ENCODE peak calls at places on chromosomes 3 and 15, in seven cellular contexts. One of them, this sample, is unnamed.

GRCh38 chr3:112087746-112088145 is 1.6 kb downstream of the C3orf52 start:
- DNase-seq in CD4-positive, CD25-positive, alpha-beta regulatory T cell: no peak
- DNase-seq in choroid plexus epithelial cell: no peak
- DNase-seq in sigmoid colon: no peak
- DNase-seq in psoas muscle: no peak
- DNase-seq in body of pancreas: peak; percentile 86
- DNase-seq in fibroblast of lung: no peak
- DNase-seq in this sample: no peak

GRCh38 chr3:66338927-66339326 is 118.1 kb downstream of the SLC25A26 start:
- DNase-seq in CD4-positive, CD25-positive, alpha-beta regulatory T cell: no peak
- DNase-seq in choroid plexus epithelial cell: peak; percentile 26
- DNase-seq in sigmoid colon: no peak
- DNase-seq in psoas muscle: no peak
- DNase-seq in body of pancreas: no peak
- DNase-seq in fibroblast of lung: peak; percentile 78
- DNase-seq in this sample: peak; percentile 71

GRCh38 chr3:95453242-95453641 is 1361.2 kb upstream of the EPHA6 start:
- DNase-seq in CD4-positive, CD25-positive, alpha-beta regulatory T cell: no peak
- DNase-seq in choroid plexus epithelial cell: no peak
- DNase-seq in sigmoid colon: no peak
- DNase-seq in psoas muscle: no peak
- DNase-seq in body of pancreas: no peak
- DNase-seq in fibroblast of lung: no peak
- DNase-seq in this sample: no peak

GRCh38 chr15:66496951-66497501 is 536 bp downstream of the SNAPC5 start:
- DNase-seq in CD4-positive, CD25-positive, alpha-beta regulatory T cell: peak; percentile 60
- DNase-seq in choroid plexus epithelial cell: no peak
- DNase-seq in sigmoid colon: no peak
- DNase-seq in psoas muscle: no peak
- DNase-seq in body of pancreas: no peak
- DNase-seq in fibroblast of lung: no peak
- DNase-seq in this sample: no peak

GRCh38 chr3:101936419-101937331 is 87.4 kb downstream of the NFKBIZ start:
- DNase-seq in CD4-positive, CD25-positive, alpha-beta regulatory T cell: peak; percentile 87
- DNase-seq in choroid plexus epithelial cell: peak; percentile 93
- DNase-seq in sigmoid colon: no peak
- DNase-seq in psoas muscle: no peak
- DNase-seq in body of pancreas: no peak
- DNase-seq in fibroblast of lung: peak; percentile 92
- DNase-seq in this sample: peak; percentile 92

GRCh38 chr15:82312611-82313349 is 36.5 kb downstream of the GOLGA6L10 start:
- DNase-seq in CD4-positive, CD25-positive, alpha-beta regulatory T cell: no peak
- DNase-seq in choroid plexus epithelial cell: peak; percentile 11
- DNase-seq in sigmoid colon: peak; percentile 50
- DNase-seq in psoas muscle: no peak
- DNase-seq in body of pancreas: no peak
- DNase-seq in fibroblast of lung: no peak
- DNase-seq in this sample: no peak

GRCh38 chr15:62883938-62884479 is 158.5 kb upstream of the TPM1 start:
- DNase-seq in CD4-positive, CD25-positive, alpha-beta regulatory T cell: no peak
- DNase-seq in choroid plexus epithelial cell: no peak
- DNase-seq in sigmoid colon: peak; percentile 78
- DNase-seq in psoas muscle: no peak
- DNase-seq in body of pancreas: no peak
- DNase-seq in fibroblast of lung: peak; percentile 62
- DNase-seq in this sample: peak; percentile 81

GRCh38 chr15:85036716-85037115 is 55.1 kb downstream of the PDE8A start:
- DNase-seq in CD4-positive, CD25-positive, alpha-beta regulatory T cell: no peak
- DNase-seq in choroid plexus epithelial cell: no peak
- DNase-seq in sigmoid colon: no peak
- DNase-seq in psoas muscle: no peak
- DNase-seq in body of pancreas: no peak
- DNase-seq in fibroblast of lung: no peak
- DNase-seq in this sample: no peak

GRCh38 chr15:61605343-61605742 is 376.2 kb upstream of the RORA start:
- DNase-seq in CD4-positive, CD25-positive, alpha-beta regulatory T cell: no peak
- DNase-seq in choroid plexus epithelial cell: no peak
- DNase-seq in sigmoid colon: no peak
- DNase-seq in psoas muscle: no peak
- DNase-seq in body of pancreas: no peak
- DNase-seq in fibroblast of lung: no peak
- DNase-seq in this sample: no peak

GRCh38 chr15:98946301-98947255 is 61.0 kb downstream of the PGPEP1L start:
- DNase-seq in CD4-positive, CD25-positive, alpha-beta regulatory T cell: no peak
- DNase-seq in choroid plexus epithelial cell: no peak
- DNase-seq in sigmoid colon: peak; percentile 77
- DNase-seq in psoas muscle: peak; percentile 85
- DNase-seq in body of pancreas: peak; percentile 72
- DNase-seq in fibroblast of lung: no peak
- DNase-seq in this sample: peak; percentile 57

GRCh38 chr15:77607111-77607893 is 25.4 kb downstream of the LINGO1 start:
- DNase-seq in CD4-positive, CD25-positive, alpha-beta regulatory T cell: no peak
- DNase-seq in choroid plexus epithelial cell: peak; percentile 40
- DNase-seq in sigmoid colon: no peak
- DNase-seq in psoas muscle: no peak
- DNase-seq in body of pancreas: no peak
- DNase-seq in fibroblast of lung: peak; percentile 31
- DNase-seq in this sample: peak; percentile 18

GRCh38 chr3:53282581-53282980 is 26.8 kb upstream of the TKT start:
- DNase-seq in CD4-positive, CD25-positive, alpha-beta regulatory T cell: no peak
- DNase-seq in choroid plexus epithelial cell: no peak
- DNase-seq in sigmoid colon: no peak
- DNase-seq in psoas muscle: no peak
- DNase-seq in body of pancreas: no peak
- DNase-seq in fibroblast of lung: no peak
- DNase-seq in this sample: no peak

GRCh38 chr3:34365766-34366165 is 567.3 kb downstream of the PDCD6IP start:
- DNase-seq in CD4-positive, CD25-positive, alpha-beta regulatory T cell: no peak
- DNase-seq in choroid plexus epithelial cell: no peak
- DNase-seq in sigmoid colon: no peak
- DNase-seq in psoas muscle: no peak
- DNase-seq in body of pancreas: no peak
- DNase-seq in fibroblast of lung: no peak
- DNase-seq in this sample: no peak

GRCh38 chr3:153043729-153044314 is 118.2 kb upstream of the RAP2B start:
- DNase-seq in CD4-positive, CD25-positive, alpha-beta regulatory T cell: no peak
- DNase-seq in choroid plexus epithelial cell: peak; percentile 41
- DNase-seq in sigmoid colon: no peak
- DNase-seq in psoas muscle: no peak
- DNase-seq in body of pancreas: no peak
- DNase-seq in fibroblast of lung: peak; percentile 46
- DNase-seq in this sample: peak; percentile 79
- H3K4me3 ChIP-seq in CD4-positive, CD25-positive, alpha-beta regulatory T cell: no peak overlapping the region
- H3K4me3 ChIP-seq in choroid plexus epithelial cell: no peak overlapping the region
- H3K4me3 ChIP-seq in sigmoid colon: no peak overlapping the region
- H3K4me3 ChIP-seq in psoas muscle: no peak overlapping the region
- H3K4me3 ChIP-seq in body of pancreas: no peak overlapping the region
- H3K4me3 ChIP-seq in fibroblast of lung: no peak overlapping the region
- H3K4me3 ChIP-seq in this sample: no peak overlapping the region

GRCh38 chr3:5160926-5161858 is 26.3 kb upstream of the EDEM1 start:
- DNase-seq in CD4-positive, CD25-positive, alpha-beta regulatory T cell: peak; percentile 40
- DNase-seq in choroid plexus epithelial cell: peak; percentile 19
- DNase-seq in sigmoid colon: no peak
- DNase-seq in psoas muscle: no peak
- DNase-seq in body of pancreas: no peak
- DNase-seq in fibroblast of lung: peak; percentile 24
- DNase-seq in this sample: peak; percentile 29

GRCh38 chr3:5151586-5151985 is 29.5 kb downstream of the ARL8B start:
- DNase-seq in CD4-positive, CD25-positive, alpha-beta regulatory T cell: no peak
- DNase-seq in choroid plexus epithelial cell: no peak
- DNase-seq in sigmoid colon: no peak
- DNase-seq in psoas muscle: no peak
- DNase-seq in body of pancreas: no peak
- DNase-seq in fibroblast of lung: no peak
- DNase-seq in this sample: no peak

GRCh38 chr3:5153074-5153473 is 31.0 kb downstream of the ARL8B start:
- DNase-seq in CD4-positive, CD25-positive, alpha-beta regulatory T cell: no peak
- DNase-seq in choroid plexus epithelial cell: no peak
- DNase-seq in sigmoid colon: no peak
- DNase-seq in psoas muscle: no peak
- DNase-seq in body of pancreas: no peak
- DNase-seq in fibroblast of lung: no peak
- DNase-seq in this sample: no peak

GRCh38 chr3:5149306-5149880 is 27.3 kb downstream of the ARL8B start:
- DNase-seq in CD4-positive, CD25-positive, alpha-beta regulatory T cell: no peak
- DNase-seq in choroid plexus epithelial cell: no peak
- DNase-seq in sigmoid colon: no peak
- DNase-seq in psoas muscle: no peak
- DNase-seq in body of pancreas: no peak
- DNase-seq in fibroblast of lung: no peak
- DNase-seq in this sample: no peak

GRCh38 chr3:5155241-5155640 is 32.3 kb upstream of the EDEM1 start:
- DNase-seq in CD4-positive, CD25-positive, alpha-beta regulatory T cell: no peak
- DNase-seq in choroid plexus epithelial cell: no peak
- DNase-seq in sigmoid colon: no peak
- DNase-seq in psoas muscle: no peak
- DNase-seq in body of pancreas: no peak
- DNase-seq in fibroblast of lung: no peak
- DNase-seq in this sample: no peak
- H3K4me3 ChIP-seq in CD4-positive, CD25-positive, alpha-beta regulatory T cell: no peak overlapping the region
- H3K4me3 ChIP-seq in choroid plexus epithelial cell: no peak overlapping the region
- H3K4me3 ChIP-seq in sigmoid colon: no peak overlapping the region
- H3K4me3 ChIP-seq in psoas muscle: no peak overlapping the region
- H3K4me3 ChIP-seq in body of pancreas: no peak overlapping the region
- H3K4me3 ChIP-seq in fibroblast of lung: no peak overlapping the region
- H3K4me3 ChIP-seq in this sample: no peak overlapping the region

GRCh38 chr3:114451051-114451451 is 157.2 kb downstream of the TIGIT start:
- DNase-seq in CD4-positive, CD25-positive, alpha-beta regulatory T cell: no peak
- DNase-seq in choroid plexus epithelial cell: no peak
- DNase-seq in sigmoid colon: no peak
- DNase-seq in psoas muscle: no peak
- DNase-seq in body of pancreas: no peak
- DNase-seq in fibroblast of lung: peak; percentile 34
- DNase-seq in this sample: peak; percentile 49
- H3K4me3 ChIP-seq in CD4-positive, CD25-positive, alpha-beta regulatory T cell: no peak overlapping the region
- H3K4me3 ChIP-seq in choroid plexus epithelial cell: no peak overlapping the region
- H3K4me3 ChIP-seq in sigmoid colon: peak overlapping the region; percentile 12
- H3K4me3 ChIP-seq in psoas muscle: peak overlapping the region; percentile 48
- H3K4me3 ChIP-seq in body of pancreas: no peak overlapping the region
- H3K4me3 ChIP-seq in fibroblast of lung: peak overlapping the region; percentile 33
- H3K4me3 ChIP-seq in this sample: peak overlapping the region; percentile 29

GRCh38 chr3:30625541-30626438 is 19.4 kb downstream of the TGFBR2 start:
- DNase-seq in CD4-positive, CD25-positive, alpha-beta regulatory T cell: no peak
- DNase-seq in choroid plexus epithelial cell: peak; percentile 92
- DNase-seq in sigmoid colon: no peak
- DNase-seq in psoas muscle: no peak
- DNase-seq in body of pancreas: no peak
- DNase-seq in fibroblast of lung: peak; percentile 92
- DNase-seq in this sample: peak; percentile 91
- H3K4me3 ChIP-seq in CD4-positive, CD25-positive, alpha-beta regulatory T cell: no peak overlapping the region
- H3K4me3 ChIP-seq in choroid plexus epithelial cell: no peak overlapping the region
- H3K4me3 ChIP-seq in sigmoid colon: no peak overlapping the region
- H3K4me3 ChIP-seq in psoas muscle: no peak overlapping the region
- H3K4me3 ChIP-seq in body of pancreas: no peak overlapping the region
- H3K4me3 ChIP-seq in fibroblast of lung: no peak overlapping the region
- H3K4me3 ChIP-seq in this sample: no peak overlapping the region

GRCh38 chr3:31614162-31614921 is 81.6 kb downstream of the STT3B start:
- DNase-seq in CD4-positive, CD25-positive, alpha-beta regulatory T cell: no peak
- DNase-seq in choroid plexus epithelial cell: peak; percentile 26
- DNase-seq in sigmoid colon: no peak
- DNase-seq in psoas muscle: no peak
- DNase-seq in body of pancreas: no peak
- DNase-seq in fibroblast of lung: peak; percentile 14
- DNase-seq in this sample: no peak

GRCh38 chr3:31615071-31615875 is 82.5 kb downstream of the STT3B start:
- DNase-seq in CD4-positive, CD25-positive, alpha-beta regulatory T cell: no peak
- DNase-seq in choroid plexus epithelial cell: no peak
- DNase-seq in sigmoid colon: no peak
- DNase-seq in psoas muscle: no peak
- DNase-seq in body of pancreas: no peak
- DNase-seq in fibroblast of lung: no peak
- DNase-seq in this sample: no peak

GRCh38 chr3:31610700-31611275 is 78.1 kb downstream of the STT3B start:
- DNase-seq in CD4-positive, CD25-positive, alpha-beta regulatory T cell: no peak
- DNase-seq in choroid plexus epithelial cell: peak; percentile 72
- DNase-seq in sigmoid colon: no peak
- DNase-seq in psoas muscle: no peak
- DNase-seq in body of pancreas: no peak
- DNase-seq in fibroblast of lung: peak; percentile 37
- DNase-seq in this sample: peak; percentile 71

GRCh38 chr3:31613131-31613626 is 80.5 kb downstream of the STT3B start:
- DNase-seq in CD4-positive, CD25-positive, alpha-beta regulatory T cell: no peak
- DNase-seq in choroid plexus epithelial cell: no peak
- DNase-seq in sigmoid colon: no peak
- DNase-seq in psoas muscle: no peak
- DNase-seq in body of pancreas: no peak
- DNase-seq in fibroblast of lung: no peak
- DNase-seq in this sample: no peak

GRCh38 chr3:31613654-31614053 is 80.9 kb downstream of the STT3B start:
- DNase-seq in CD4-positive, CD25-positive, alpha-beta regulatory T cell: no peak
- DNase-seq in choroid plexus epithelial cell: no peak
- DNase-seq in sigmoid colon: no peak
- DNase-seq in psoas muscle: no peak
- DNase-seq in body of pancreas: no peak
- DNase-seq in fibroblast of lung: no peak
- DNase-seq in this sample: no peak
- H3K4me3 ChIP-seq in CD4-positive, CD25-positive, alpha-beta regulatory T cell: no peak overlapping the region
- H3K4me3 ChIP-seq in choroid plexus epithelial cell: no peak overlapping the region
- H3K4me3 ChIP-seq in sigmoid colon: no peak overlapping the region
- H3K4me3 ChIP-seq in psoas muscle: no peak overlapping the region
- H3K4me3 ChIP-seq in body of pancreas: no peak overlapping the region
- H3K4me3 ChIP-seq in fibroblast of lung: no peak overlapping the region
- H3K4me3 ChIP-seq in this sample: no peak overlapping the region

DNA sequence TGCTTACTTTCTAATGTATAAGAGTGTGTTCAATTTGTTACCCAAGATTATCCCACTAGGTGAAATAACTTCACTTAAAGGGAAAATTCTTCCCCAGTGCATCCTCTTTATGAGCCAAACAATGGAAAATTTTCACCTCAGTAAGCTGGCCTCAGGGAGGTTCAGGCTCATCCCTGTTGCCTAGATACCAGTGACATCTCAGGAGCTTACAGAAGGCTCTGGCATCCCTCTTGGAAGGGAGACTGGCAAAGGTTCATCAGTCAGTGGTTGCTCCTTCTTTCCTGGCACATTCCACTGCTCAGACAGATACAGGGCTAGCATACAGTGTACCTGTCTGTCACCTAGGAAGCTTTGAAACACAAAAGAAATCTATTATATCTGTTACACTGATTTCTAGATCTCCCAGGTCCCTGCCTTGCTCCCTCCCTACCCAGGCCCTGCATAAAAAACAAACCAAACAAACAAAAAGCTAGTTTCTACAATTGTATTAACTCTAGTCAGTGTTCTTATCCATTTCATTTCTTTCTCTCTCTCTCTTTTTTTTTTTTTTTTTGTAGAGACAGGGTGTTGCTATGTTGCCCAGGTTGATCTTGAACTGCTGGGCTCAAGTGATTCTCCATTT is 1.7 kb downstream of the IP6K2 start:
- DNase-seq in CD4-positive, CD25-positive, alpha-beta regulatory T cell: no peak
- DNase-seq in choroid plexus epithelial cell: peak; percentile 72
- DNase-seq in sigmoid colon: no peak
- DNase-seq in psoas muscle: no peak
- DNase-seq in body of pancreas: no peak
- DNase-seq in fibroblast of lung: peak; percentile 69
- DNase-seq in this sample: peak; percentile 32
- H3K4me3 ChIP-seq in CD4-positive, CD25-positive, alpha-beta regulatory T cell: peak overlapping the region; percentile 96
- H3K4me3 ChIP-seq in choroid plexus epithelial cell: peak overlapping the region; percentile 75
- H3K4me3 ChIP-seq in sigmoid colon: peak overlapping the region; percentile 74
- H3K4me3 ChIP-seq in psoas muscle: peak overlapping the region; percentile 72
- H3K4me3 ChIP-seq in body of pancreas: no peak overlapping the region
- H3K4me3 ChIP-seq in fibroblast of lung: peak overlapping the region; percentile 66
- H3K4me3 ChIP-seq in this sample: peak overlapping the region; percentile 96

GRCh38 chr15:73927476-73928240 is 1.4 kb downstream of the LOXL1 start:
- DNase-seq in CD4-positive, CD25-positive, alpha-beta regulatory T cell: peak; percentile 76
- DNase-seq in choroid plexus epithelial cell: peak; percentile 59
- DNase-seq in sigmoid colon: no peak
- DNase-seq in psoas muscle: peak; percentile 74
- DNase-seq in body of pancreas: peak; percentile 75
- DNase-seq in fibroblast of lung: peak; percentile 53
- DNase-seq in this sample: peak; percentile 40
- H3K4me3 ChIP-seq in CD4-positive, CD25-positive, alpha-beta regulatory T cell: peak overlapping the region; percentile 44
- H3K4me3 ChIP-seq in choroid plexus epithelial cell: peak overlapping the region; percentile 78
- H3K4me3 ChIP-seq in sigmoid colon: peak overlapping the region; percentile 62
- H3K4me3 ChIP-seq in psoas muscle: peak overlapping the region; percentile 66
- H3K4me3 ChIP-seq in body of pancreas: peak overlapping the region; percentile 80
- H3K4me3 ChIP-seq in fibroblast of lung: peak overlapping the region; percentile 73
- H3K4me3 ChIP-seq in this sample: peak overlapping the region; percentile 93

This sample was measured in fibroblast of the aortic adventitia.